ENCODE peak calls at places on chromosome X, in nine cellular contexts. One of them, this sample, is unnamed.

GRCh38 chrX:133649659-133650058 is 234.4 kb upstream of the GPC4 start:
- DNase-seq in A549: no peak
- DNase-seq in endodermal cell: peak; percentile 87
- DNase-seq in CD4-positive, alpha-beta T cell: no peak
- DNase-seq in heart left ventricle: no peak
- DNase-seq in lung: no peak
- DNase-seq in GM23248: no peak
- DNase-seq in suprapubic skin: no peak
- DNase-seq in SJSA1: no peak
- DNase-seq in this sample: no peak

GRCh38 chrX:111812889-111813563 is 63.0 kb upstream of the TRPC5OS start:
- DNase-seq in suprapubic skin: no peak
- DNase-seq in SJSA1: no peak
- DNase-seq in GM23248: no peak
- DNase-seq in heart left ventricle: no peak
- DNase-seq in endodermal cell: no peak
- DNase-seq in lung: no peak
- DNase-seq in A549: no peak
- DNase-seq in CD4-positive, alpha-beta T cell: no peak
- DNase-seq in this sample: no peak

GRCh38 chrX:275476-275966 is 5.7 kb upstream of the PLCXD1 start:
- DNase-seq in heart left ventricle: no peak
- DNase-seq in endodermal cell: peak; percentile 79
- DNase-seq in SJSA1: no peak
- DNase-seq in GM23248: no peak
- DNase-seq in suprapubic skin: peak; percentile 62
- DNase-seq in A549: no peak
- DNase-seq in lung: no peak
- DNase-seq in CD4-positive, alpha-beta T cell: no peak
- DNase-seq in this sample: no peak

GRCh38 chrX:133640161-133641015 is 225.1 kb upstream of the GPC4 start:
- DNase-seq in heart left ventricle: no peak
- DNase-seq in endodermal cell: peak; percentile 49
- DNase-seq in CD4-positive, alpha-beta T cell: no peak
- DNase-seq in A549: no peak
- DNase-seq in suprapubic skin: no peak
- DNase-seq in GM23248: no peak
- DNase-seq in SJSA1: peak; percentile 43
- DNase-seq in lung: no peak
- DNase-seq in this sample: no peak

GRCh38 chrX:75045369-75045768 is 110.7 kb downstream of the ABCB7 start:
- DNase-seq in endodermal cell: no peak
- DNase-seq in suprapubic skin: no peak
- DNase-seq in heart left ventricle: no peak
- DNase-seq in SJSA1: no peak
- DNase-seq in A549: no peak
- DNase-seq in lung: no peak
- DNase-seq in GM23248: no peak
- DNase-seq in CD4-positive, alpha-beta T cell: no peak
- DNase-seq in this sample: no peak

GRCh38 chrX:8043546-8043945 is 116.3 kb upstream of the PNPLA4 start:
- DNase-seq in endodermal cell: no peak
- DNase-seq in heart left ventricle: no peak
- DNase-seq in GM23248: no peak
- DNase-seq in CD4-positive, alpha-beta T cell: no peak
- DNase-seq in suprapubic skin: no peak
- DNase-seq in lung: no peak
- DNase-seq in A549: no peak
- DNase-seq in SJSA1: no peak
- DNase-seq in this sample: no peak

GRCh38 chrX:133745361-133745760 is 240.0 kb downstream of the GPC3 start:
- DNase-seq in suprapubic skin: no peak
- DNase-seq in CD4-positive, alpha-beta T cell: no peak
- DNase-seq in lung: no peak
- DNase-seq in endodermal cell: no peak
- DNase-seq in A549: no peak
- DNase-seq in heart left ventricle: no peak
- DNase-seq in SJSA1: no peak
- DNase-seq in GM23248: no peak
- DNase-seq in this sample: no peak

GRCh38 chrX:136708348-136708747 is 60.4 kb downstream of the CD40LG start:
- DNase-seq in lung: no peak
- DNase-seq in SJSA1: no peak
- DNase-seq in endodermal cell: no peak
- DNase-seq in heart left ventricle: no peak
- DNase-seq in suprapubic skin: no peak
- DNase-seq in GM23248: peak; percentile 25
- DNase-seq in A549: peak; percentile 6
- DNase-seq in CD4-positive, alpha-beta T cell: no peak
- DNase-seq in this sample: no peak

GRCh38 chrX:129717902-129718301 is 20.9 kb upstream of the XPNPEP2 start:
- DNase-seq in CD4-positive, alpha-beta T cell: no peak
- DNase-seq in lung: no peak
- DNase-seq in endodermal cell: peak; percentile 55
- DNase-seq in suprapubic skin: no peak
- DNase-seq in GM23248: peak; percentile 80
- DNase-seq in SJSA1: no peak
- DNase-seq in A549: peak; percentile 7
- DNase-seq in heart left ventricle: peak; percentile 45
- DNase-seq in this sample: peak; percentile 44

GRCh38 chrX:50381729-50382415 is 88.8 kb downstream of the DGKK start:
- DNase-seq in GM23248: no peak
- DNase-seq in heart left ventricle: no peak
- DNase-seq in endodermal cell: no peak
- DNase-seq in SJSA1: no peak
- DNase-seq in A549: no peak
- DNase-seq in suprapubic skin: no peak
- DNase-seq in lung: no peak
- DNase-seq in CD4-positive, alpha-beta T cell: no peak
- DNase-seq in this sample: no peak

GRCh38 chrX:49155243-49155899 is 7.2 kb upstream of the MAGIX start:
- DNase-seq in CD4-positive, alpha-beta T cell: no peak
- DNase-seq in lung: peak; percentile 64
- DNase-seq in GM23248: peak; percentile 79
- DNase-seq in heart left ventricle: no peak
- DNase-seq in suprapubic skin: no peak
- DNase-seq in endodermal cell: peak; percentile 77
- DNase-seq in A549: peak; percentile 88
- DNase-seq in SJSA1: peak; percentile 64
- DNase-seq in this sample: no peak

GRCh38 chrX:120664081-120664480 is 34.2 kb upstream of the C1GALT1C1 start:
- DNase-seq in suprapubic skin: no peak
- DNase-seq in A549: peak; percentile 42
- DNase-seq in GM23248: peak; percentile 36
- DNase-seq in lung: no peak
- DNase-seq in SJSA1: peak; percentile 10
- DNase-seq in endodermal cell: no peak
- DNase-seq in CD4-positive, alpha-beta T cell: no peak
- DNase-seq in heart left ventricle: no peak
- DNase-seq in this sample: no peak

GRCh38 chrX:70444326-70445196 is at the start of gene DLG3:
- DNase-seq in heart left ventricle: no peak
- DNase-seq in lung: no peak
- DNase-seq in CD4-positive, alpha-beta T cell: no peak
- DNase-seq in SJSA1: no peak
- DNase-seq in endodermal cell: peak; percentile 86
- DNase-seq in GM23248: peak; percentile 60
- DNase-seq in suprapubic skin: no peak
- DNase-seq in A549: peak; percentile 33
- DNase-seq in this sample: no peak

GRCh38 chrX:25198253-25198652 is 182.5 kb upstream of the ARX start:
- DNase-seq in lung: no peak
- DNase-seq in endodermal cell: no peak
- DNase-seq in heart left ventricle: no peak
- DNase-seq in GM23248: no peak
- DNase-seq in SJSA1: no peak
- DNase-seq in CD4-positive, alpha-beta T cell: no peak
- DNase-seq in A549: no peak
- DNase-seq in suprapubic skin: no peak
- DNase-seq in this sample: no peak

GRCh38 chrX:31715675-31716074 is 643.8 kb upstream of the FTHL17 start:
- DNase-seq in heart left ventricle: no peak
- DNase-seq in suprapubic skin: no peak
- DNase-seq in CD4-positive, alpha-beta T cell: no peak
- DNase-seq in endodermal cell: no peak
- DNase-seq in lung: no peak
- DNase-seq in GM23248: no peak
- DNase-seq in SJSA1: no peak
- DNase-seq in A549: peak; percentile 14
- DNase-seq in this sample: no peak

GRCh38 chrX:23637187-23637586 is 30.1 kb upstream of the PRDX4 start:
- DNase-seq in CD4-positive, alpha-beta T cell: no peak
- DNase-seq in suprapubic skin: no peak
- DNase-seq in A549: peak; percentile 3
- DNase-seq in endodermal cell: no peak
- DNase-seq in heart left ventricle: no peak
- DNase-seq in lung: no peak
- DNase-seq in GM23248: no peak
- DNase-seq in SJSA1: no peak
- DNase-seq in this sample: no peak

GRCh38 chrX:82224961-82225360 is 1023.1 kb downstream of the SH3BGRL start:
- DNase-seq in suprapubic skin: no peak
- DNase-seq in endodermal cell: no peak
- DNase-seq in lung: no peak
- DNase-seq in heart left ventricle: no peak
- DNase-seq in CD4-positive, alpha-beta T cell: no peak
- DNase-seq in SJSA1: no peak
- DNase-seq in GM23248: no peak
- DNase-seq in A549: no peak
- DNase-seq in this sample: no peak

GRCh38 chrX:9221714-9222113 is 187.8 kb upstream of the FAM9B start:
- DNase-seq in A549: no peak
- DNase-seq in SJSA1: no peak
- DNase-seq in GM23248: no peak
- DNase-seq in endodermal cell: no peak
- DNase-seq in heart left ventricle: no peak
- DNase-seq in suprapubic skin: no peak
- DNase-seq in CD4-positive, alpha-beta T cell: no peak
- DNase-seq in lung: no peak
- DNase-seq in this sample: no peak

GRCh38 chrX:28549839-28550238 is 37.4 kb upstream of the IL1RAPL1 start:
- DNase-seq in lung: no peak
- DNase-seq in CD4-positive, alpha-beta T cell: no peak
- DNase-seq in A549: no peak
- DNase-seq in endodermal cell: no peak
- DNase-seq in GM23248: no peak
- DNase-seq in SJSA1: no peak
- DNase-seq in heart left ventricle: no peak
- DNase-seq in suprapubic skin: no peak
- DNase-seq in this sample: no peak

GRCh38 chrX:28550331-28550872 is 36.8 kb upstream of the IL1RAPL1 start:
- DNase-seq in GM23248: no peak
- DNase-seq in heart left ventricle: no peak
- DNase-seq in CD4-positive, alpha-beta T cell: no peak
- DNase-seq in lung: no peak
- DNase-seq in SJSA1: no peak
- DNase-seq in endodermal cell: no peak
- DNase-seq in A549: no peak
- DNase-seq in suprapubic skin: no peak
- DNase-seq in this sample: no peak

GRCh38 chrX:28552322-28552721 is 34.9 kb upstream of the IL1RAPL1 start:
- DNase-seq in SJSA1: no peak
- DNase-seq in lung: no peak
- DNase-seq in heart left ventricle: no peak
- DNase-seq in GM23248: peak; percentile 0
- DNase-seq in A549: no peak
- DNase-seq in endodermal cell: no peak
- DNase-seq in CD4-positive, alpha-beta T cell: no peak
- DNase-seq in suprapubic skin: no peak
- DNase-seq in this sample: no peak

GRCh38 chrX:28552882-28553829 is 34.1 kb upstream of the IL1RAPL1 start:
- DNase-seq in heart left ventricle: no peak
- DNase-seq in CD4-positive, alpha-beta T cell: no peak
- DNase-seq in endodermal cell: no peak
- DNase-seq in A549: no peak
- DNase-seq in lung: no peak
- DNase-seq in GM23248: no peak
- DNase-seq in suprapubic skin: no peak
- DNase-seq in SJSA1: no peak
- DNase-seq in this sample: no peak
- H3K27ac ChIP-seq in heart left ventricle: no peak overlapping the region
- H3K27ac ChIP-seq in CD4-positive, alpha-beta T cell: no peak overlapping the region
- H3K27ac ChIP-seq in endodermal cell: no peak overlapping the region
- H3K27ac ChIP-seq in A549: no peak overlapping the region
- H3K27ac ChIP-seq in lung: no peak overlapping the region
- H3K27ac ChIP-seq in GM23248: no peak overlapping the region
- H3K27ac ChIP-seq in suprapubic skin: no peak overlapping the region
- H3K27ac ChIP-seq in SJSA1: no peak overlapping the region
- H3K27ac ChIP-seq in this sample: no peak overlapping the region

GRCh38 chrX:43688586-43688985 is 32.5 kb downstream of the MAOA start:
- DNase-seq in SJSA1: no peak
- DNase-seq in GM23248: no peak
- DNase-seq in CD4-positive, alpha-beta T cell: no peak
- DNase-seq in suprapubic skin: no peak
- DNase-seq in A549: no peak
- DNase-seq in heart left ventricle: no peak
- DNase-seq in endodermal cell: no peak
- DNase-seq in lung: no peak
- DNase-seq in this sample: no peak

GRCh38 chrX:43693602-43694406 is 37.7 kb downstream of the MAOA start:
- DNase-seq in CD4-positive, alpha-beta T cell: no peak
- DNase-seq in heart left ventricle: no peak
- DNase-seq in lung: no peak
- DNase-seq in A549: peak; percentile 58
- DNase-seq in SJSA1: no peak
- DNase-seq in suprapubic skin: no peak
- DNase-seq in GM23248: no peak
- DNase-seq in endodermal cell: no peak
- DNase-seq in this sample: no peak
- H3K27ac ChIP-seq in CD4-positive, alpha-beta T cell: no peak overlapping the region
- H3K27ac ChIP-seq in heart left ventricle: no peak overlapping the region
- H3K27ac ChIP-seq in lung: peak overlapping the region; percentile 57
- H3K27ac ChIP-seq in A549: no peak overlapping the region
- H3K27ac ChIP-seq in SJSA1: no peak overlapping the region
- H3K27ac ChIP-seq in suprapubic skin: no peak overlapping the region
- H3K27ac ChIP-seq in GM23248: no peak overlapping the region
- H3K27ac ChIP-seq in endodermal cell: no peak overlapping the region
- H3K27ac ChIP-seq in this sample: no peak overlapping the region

DNA sequence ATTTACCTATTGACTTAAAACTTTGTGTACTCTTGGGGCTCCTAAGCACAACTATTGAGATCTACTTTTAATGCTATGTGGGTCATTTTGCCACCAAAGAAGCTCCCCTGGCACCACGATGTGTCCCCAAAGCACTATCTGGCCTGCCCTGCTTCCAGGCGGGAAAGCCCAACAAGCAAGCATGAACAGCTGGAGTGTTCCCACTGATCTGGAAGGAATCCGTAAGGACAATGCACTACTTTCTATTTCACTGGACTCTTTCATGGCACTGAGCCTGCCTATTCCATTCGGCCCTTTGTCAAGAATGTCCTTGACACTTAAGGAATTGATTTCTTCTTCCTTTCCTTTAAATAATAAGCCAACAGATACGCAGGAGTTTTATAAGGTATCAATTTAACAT is 38.8 kb downstream of the GRIA3 start:
- DNase-seq in A549: no peak
- DNase-seq in SJSA1: no peak
- DNase-seq in heart left ventricle: no peak
- DNase-seq in CD4-positive, alpha-beta T cell: no peak
- DNase-seq in lung: no peak
- DNase-seq in endodermal cell: no peak
- DNase-seq in suprapubic skin: no peak
- DNase-seq in GM23248: no peak
- DNase-seq in this sample: no peak
- H3K27ac ChIP-seq in A549: no peak overlapping the region
- H3K27ac ChIP-seq in SJSA1: no peak overlapping the region
- H3K27ac ChIP-seq in heart left ventricle: no peak overlapping the region
- H3K27ac ChIP-seq in CD4-positive, alpha-beta T cell: no peak overlapping the region
- H3K27ac ChIP-seq in lung: no peak overlapping the region
- H3K27ac ChIP-seq in endodermal cell: no peak overlapping the region
- H3K27ac ChIP-seq in suprapubic skin: no peak overlapping the region
- H3K27ac ChIP-seq in GM23248: no peak overlapping the region
- H3K27ac ChIP-seq in this sample: no peak overlapping the region

GRCh38 chrX:2404816-2405215 is 96.0 kb downstream of the DHRSX start:
- DNase-seq in heart left ventricle: no peak
- DNase-seq in suprapubic skin: no peak
- DNase-seq in lung: no peak
- DNase-seq in SJSA1: no peak
- DNase-seq in endodermal cell: no peak
- DNase-seq in GM23248: no peak
- DNase-seq in CD4-positive, alpha-beta T cell: no peak
- DNase-seq in A549: no peak
- DNase-seq in this sample: no peak
- H3K27ac ChIP-seq in heart left ventricle: no peak overlapping the region
- H3K27ac ChIP-seq in suprapubic skin: no peak overlapping the region
- H3K27ac ChIP-seq in lung: no peak overlapping the region
- H3K27ac ChIP-seq in SJSA1: no peak overlapping the region
- H3K27ac ChIP-seq in endodermal cell: no peak overlapping the region
- H3K27ac ChIP-seq in GM23248: no peak overlapping the region
- H3K27ac ChIP-seq in CD4-positive, alpha-beta T cell: no peak overlapping the region
- H3K27ac ChIP-seq in A549: no peak overlapping the region
- H3K27ac ChIP-seq in this sample: no peak overlapping the region

This sample was measured in epithelial cell of prostate.